ENCODE peak calls at places on chromosomes 4 and X, in four cellular contexts. C is H9, Z is mesenchymal stem cell, D is IMR-90. R is an unnamed sample.

GRCh38 chrX:17440836-17441235 is 65.8 kb downstream of the NHS start:
- DNase-seq in C (no peak), Z (no peak), D (no peak), R (no peak)

GRCh38 chr4:3213661-3214250 is 35.2 kb upstream of the MSANTD1 start:
- DNase-seq in C (no peak), Z (no peak), D (no peak), R (no peak)

GRCh38 chrX:48956728-48957414 is 536 bp downstream of the OTUD5 start:
- DNase-seq in C (no peak), Z (no peak), D (no peak), R (peak)

GRCh38 chrX:37871626-37872302 is 24.4 kb upstream of the DYNLT3 start:
- DNase-seq in C (no peak), Z (peak), D (peak), R (peak)

GRCh38 chrX:39705299-39705698 is 392.5 kb downstream of the BCOR start:
- DNase-seq in C (no peak), Z (peak), D (peak), R (peak)

GRCh38 chr4:5114911-5115310 is 63.6 kb downstream of the STK32B start:
- DNase-seq in C (no peak), Z (no peak), D (peak), R (peak)

GRCh38 chrX:133660356-133660755 is 245.1 kb upstream of the GPC4 start:
- DNase-seq in C (no peak), Z (peak), D (peak), R (no peak)

GRCh38 chrX:97854071-97854470 is 970.4 kb downstream of the RPA4 start:
- DNase-seq in C (no peak), Z (no peak), D (no peak), R (no peak)

GRCh38 chr4:7514281-7514680 is 79.6 kb upstream of the PSAPL1 start:
- DNase-seq in C (no peak), Z (no peak), D (no peak), R (no peak)
- H3K14ac ChIP-seq in C (no peak), Z (peak), D (no peak), R (no peak)

GRCh38 chr4:7487998-7488671 is 53.4 kb upstream of the PSAPL1 start:
- DNase-seq in C (peak), Z (no peak), D (no peak), R (no peak)
- H3K14ac ChIP-seq in C (no peak), Z (no peak), D (no peak), R (no peak)

GRCh38 chrX:41558531-41558930 is 111.4 kb downstream of the NYX start:
- DNase-seq in C (no peak), Z (peak), D (peak), R (no peak)
- H3K14ac ChIP-seq in C (no peak), Z (no peak), D (no peak), R (no peak)

DNA sequence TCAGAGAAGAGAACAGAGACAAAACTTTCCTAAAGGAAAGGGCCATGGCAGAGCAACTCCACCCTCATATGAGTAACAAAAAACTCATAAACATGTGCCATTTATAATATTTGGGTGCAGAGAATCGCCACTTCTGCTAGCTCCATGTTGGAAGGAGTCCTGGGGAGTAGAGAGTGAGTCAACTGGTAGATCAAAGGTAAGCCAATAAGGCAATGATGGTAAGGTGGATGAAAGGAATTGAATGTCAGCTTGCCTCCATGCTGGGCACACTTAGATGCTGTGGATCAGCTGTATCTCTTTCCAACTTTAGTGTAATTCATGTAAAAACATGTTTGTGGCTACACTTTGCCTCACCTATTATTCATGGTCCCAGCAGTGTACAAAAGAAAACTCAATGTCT is 4.7 kb downstream of the QRFPR start:
- DNase-seq in C (no peak), Z (no peak), D (no peak), R (no peak)
- H3K14ac ChIP-seq in C (no peak), Z (no peak), D (no peak), R (no peak)

R was measured in trophoblast cell.